ENCODE peak calls at places on chromosome 16, in nine cellular contexts. H is thyroid gland, D is WERI-Rb-1, Z is AG04449, Y is prostate gland, N is colonic mucosa, P is AG10803, R is cardiac fibroblast, V is choroid plexus epithelial cell. A is an unnamed sample.

GRCh38 chr16:12319464-12320030 is 343.0 kb downstream of the SNX29 start:
- DNase-seq in H (peak), D (no peak), Z (no peak), Y (no peak), N (no peak), P (no peak), R (no peak), V (no peak), A (no peak)

GRCh38 chr16:20889625-20890275 is 10.4 kb downstream of the DCUN1D3 start:
- DNase-seq in H (no peak), D (no peak), Z (no peak), Y (no peak), N (no peak), P (no peak), R (no peak), V (no peak), A (no peak)

GRCh38 chr16:8966781-8967436 is 3.2 kb upstream of the USP7 start:
- DNase-seq in H (no peak), D (no peak), Z (no peak), Y (no peak), N (peak), P (no peak), R (no peak), V (no peak), A (no peak)

GRCh38 chr16:75550211-75550662 is 5.8 kb downstream of the TMEM231 start:
- DNase-seq in H (no peak), D (peak), Z (no peak), Y (peak), N (peak), P (no peak), R (peak), V (peak), A (peak)

GRCh38 chr16:81601008-81601428 is 156.4 kb downstream of the CMIP start:
- DNase-seq in H (no peak), D (no peak), Z (no peak), Y (peak), N (no peak), P (peak), R (peak), V (peak), A (peak)

GRCh38 chr16:52364500-52364899 is 182.4 kb downstream of the TOX3 start:
- DNase-seq in H (no peak), D (no peak), Z (no peak), Y (no peak), N (no peak), P (no peak), R (no peak), V (no peak), A (no peak)

GRCh38 chr16:24925163-24925562 is 79.4 kb downstream of the SLC5A11 start:
- DNase-seq in H (no peak), D (no peak), Z (no peak), Y (no peak), N (no peak), P (no peak), R (no peak), V (no peak), A (no peak)

GRCh38 chr16:27230562-27230991 is 27.3 kb downstream of the KDM8 start:
- DNase-seq in H (no peak), D (no peak), Z (no peak), Y (no peak), N (peak), P (no peak), R (no peak), V (no peak), A (no peak)

GRCh38 chr16:73430138-73430537 is 382.2 kb upstream of the ZFHX3 start:
- DNase-seq in H (no peak), D (no peak), Z (no peak), Y (no peak), N (no peak), P (no peak), R (no peak), V (no peak), A (no peak)

GRCh38 chr16:85372627-85373372 is 240.3 kb upstream of the GSE1 start:
- DNase-seq in H (peak), D (no peak), Z (peak), Y (no peak), N (peak), P (peak), R (peak), V (peak), A (peak)

GRCh38 chr16:9258423-9259051 is 167.1 kb downstream of the HAPSTR1 start:
- DNase-seq in H (peak), D (peak), Z (no peak), Y (peak), N (peak), P (no peak), R (peak), V (peak), A (peak)

GRCh38 chr16:84048871-84049270 is 6.3 kb upstream of the SLC38A8 start:
- DNase-seq in H (no peak), D (no peak), Z (no peak), Y (no peak), N (no peak), P (no peak), R (no peak), V (no peak), A (no peak)

GRCh38 chr16:14531101-14531500 is 99.0 kb downstream of the PARN start:
- DNase-seq in H (no peak), D (no peak), Z (no peak), Y (no peak), N (no peak), P (no peak), R (no peak), V (no peak), A (no peak)

GRCh38 chr16:4611337-4612023 is 3.2 kb downstream of the UBALD1 start:
- DNase-seq in H (no peak), D (no peak), Z (no peak), Y (no peak), N (no peak), P (peak), R (peak), V (peak), A (peak)

GRCh38 chr16:69329369-69330285 is 761 bp downstream of the PDF start:
- DNase-seq in H (peak), D (no peak), Z (no peak), Y (no peak), N (peak), P (no peak), R (peak), V (peak), A (peak)

GRCh38 chr16:85157372-85157771 is 45.1 kb upstream of the CIBAR2 start:
- DNase-seq in H (no peak), D (no peak), Z (no peak), Y (no peak), N (no peak), P (no peak), R (no peak), V (no peak), A (no peak)

GRCh38 chr16:81004646-81005353 is 1.9 kb downstream of the CMC2 start:
- DNase-seq in H (peak), D (no peak), Z (no peak), Y (peak), N (peak), P (peak), R (peak), V (peak), A (peak)

GRCh38 chr16:175145-175949 is 1.1 kb upstream of the HBA1 start:
- DNase-seq in H (no peak), D (no peak), Z (no peak), Y (no peak), N (no peak), P (no peak), R (no peak), V (no peak), A (no peak)

DNA sequence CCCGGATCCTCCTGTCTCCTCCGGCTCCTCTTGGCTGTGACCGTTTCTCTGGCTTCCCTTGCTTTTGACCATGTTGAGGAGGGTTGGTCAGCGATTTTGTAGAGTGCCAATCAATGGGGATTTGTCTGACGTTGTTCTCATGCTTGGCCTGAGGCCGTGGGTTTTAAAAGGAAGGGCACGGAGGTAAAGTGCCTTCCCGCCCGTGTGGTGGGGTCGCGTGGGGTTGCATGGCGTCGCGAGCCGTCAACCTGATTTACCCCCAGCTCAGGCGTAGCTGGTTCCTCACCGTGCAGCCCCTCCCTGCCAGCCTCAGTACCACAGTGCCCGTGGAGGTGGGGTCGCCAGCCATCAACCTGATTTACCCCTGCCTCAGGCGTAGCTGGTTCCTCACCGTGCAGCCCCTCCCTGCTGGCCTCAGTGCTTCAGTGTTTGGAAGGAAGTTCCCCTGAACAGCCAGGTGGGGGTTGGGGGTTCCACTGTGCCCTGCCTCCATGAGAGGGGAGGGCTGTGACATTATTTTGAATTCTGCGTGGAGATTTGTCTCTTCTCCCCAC is 5.0 kb downstream of the TPSAB1 start:
- DNase-seq in H (no peak), D (peak), Z (no peak), Y (no peak), N (no peak), P (no peak), R (no peak), V (no peak), A (no peak)
- TF ChIP-seq CTCF in H (no peak), D (no peak), Z (no peak), Y (no peak), N (no peak), P (no peak), R (no peak), V (no peak), A (no peak)

GRCh38 chr16:87864331-87864989 is 4.8 kb downstream of the SLC7A5 start:
- DNase-seq in H (no peak), D (no peak), Z (no peak), Y (no peak), N (no peak), P (no peak), R (peak), V (peak), A (no peak)
- H3K4me3 ChIP-seq in H (no peak), D (no peak), Z (no peak), Y (no peak), N (no peak), P (no peak), R (no peak), V (no peak), A (no peak)

DNA sequence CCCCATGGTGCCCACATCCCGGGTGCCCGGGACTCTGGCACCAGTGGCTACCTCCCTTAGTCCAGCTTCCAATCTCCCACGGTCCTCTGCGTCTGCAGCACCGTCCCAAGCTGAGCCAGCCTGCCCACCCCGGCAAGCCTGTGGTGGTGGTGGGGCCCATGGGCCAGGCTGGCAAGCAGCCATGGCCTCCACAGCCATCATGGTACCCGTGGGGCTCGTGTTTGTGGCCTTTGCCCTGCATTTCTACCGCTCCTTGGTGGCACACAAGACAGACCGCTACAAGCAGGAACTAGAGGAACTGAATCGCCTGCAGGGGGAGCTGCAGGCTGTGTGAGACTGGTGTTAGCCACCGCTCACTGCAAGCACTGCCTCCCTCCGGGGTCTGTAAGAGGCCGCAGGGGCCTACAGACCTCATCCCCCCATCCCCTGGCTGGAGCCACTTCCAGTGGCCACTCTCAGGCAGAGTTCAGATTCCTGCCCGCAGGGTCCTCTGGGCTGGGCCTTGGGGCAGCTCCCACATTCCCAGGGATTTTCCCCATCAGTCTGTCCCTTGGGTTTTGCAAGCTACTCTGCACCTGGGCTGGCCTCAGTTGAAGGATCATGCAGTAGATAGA is 3.9 kb upstream of the SETD1A start:
- DNase-seq in H (peak), D (peak), Z (no peak), Y (no peak), N (peak), P (peak), R (peak), V (peak), A (peak)
- TF ChIP-seq CTCF in H (peak), D (peak), Z (peak), Y (peak), N (peak), P (peak), R (peak), V (peak), A (peak)

GRCh38 chr16:82638095-82638798 is 11.5 kb downstream of the CDH13 start:
- DNase-seq in H (no peak), D (no peak), Z (no peak), Y (no peak), N (no peak), P (peak), R (peak), V (peak), A (peak)
- H3K4me3 ChIP-seq in H (no peak), D (no peak), Z (no peak), Y (no peak), N (no peak), P (no peak), R (no peak), V (no peak), A (no peak)

GRCh38 chr16:65728172-65728571 is 606.3 kb upstream of the CDH11 start:
- DNase-seq in H (no peak), D (peak), Z (no peak), Y (no peak), N (no peak), P (no peak), R (no peak), V (no peak), A (peak)

GRCh38 chr16:65733706-65734105 is 611.8 kb upstream of the CDH11 start:
- DNase-seq in H (no peak), D (no peak), Z (no peak), Y (no peak), N (no peak), P (no peak), R (no peak), V (no peak), A (no peak)

GRCh38 chr16:65727534-65728137 is 605.8 kb upstream of the CDH11 start:
- DNase-seq in H (no peak), D (no peak), Z (no peak), Y (no peak), N (no peak), P (no peak), R (no peak), V (no peak), A (no peak)

GRCh38 chr16:65728652-65729051 is 606.8 kb upstream of the CDH11 start:
- DNase-seq in H (no peak), D (no peak), Z (no peak), Y (no peak), N (no peak), P (no peak), R (no peak), V (no peak), A (no peak)

DNA sequence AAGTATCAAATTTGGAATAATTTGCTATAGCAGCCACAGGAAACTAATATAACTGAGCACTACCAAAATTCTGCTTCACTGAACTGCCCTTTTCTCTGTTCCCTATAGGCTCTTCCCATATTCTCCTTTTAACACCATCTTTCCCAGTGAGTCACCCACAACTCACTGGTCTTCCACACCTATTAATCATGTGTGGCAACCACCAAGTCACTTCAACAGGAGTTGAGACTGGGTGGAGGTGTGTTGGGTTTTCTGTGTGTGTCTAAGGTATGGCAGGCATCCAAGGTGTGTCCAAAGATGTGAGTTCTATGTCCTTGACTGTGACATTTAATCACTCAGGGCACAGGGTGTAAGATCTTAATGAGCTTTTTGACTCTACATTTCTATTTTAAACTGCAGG is 610.0 kb upstream of the CDH11 start:
- DNase-seq in H (no peak), D (no peak), Z (no peak), Y (no peak), N (no peak), P (peak), R (no peak), V (no peak), A (no peak)
- TF ChIP-seq CTCF in H (no peak), D (no peak), Z (no peak), Y (no peak), N (no peak), P (no peak), R (no peak), V (no peak), A (no peak)

DNA sequence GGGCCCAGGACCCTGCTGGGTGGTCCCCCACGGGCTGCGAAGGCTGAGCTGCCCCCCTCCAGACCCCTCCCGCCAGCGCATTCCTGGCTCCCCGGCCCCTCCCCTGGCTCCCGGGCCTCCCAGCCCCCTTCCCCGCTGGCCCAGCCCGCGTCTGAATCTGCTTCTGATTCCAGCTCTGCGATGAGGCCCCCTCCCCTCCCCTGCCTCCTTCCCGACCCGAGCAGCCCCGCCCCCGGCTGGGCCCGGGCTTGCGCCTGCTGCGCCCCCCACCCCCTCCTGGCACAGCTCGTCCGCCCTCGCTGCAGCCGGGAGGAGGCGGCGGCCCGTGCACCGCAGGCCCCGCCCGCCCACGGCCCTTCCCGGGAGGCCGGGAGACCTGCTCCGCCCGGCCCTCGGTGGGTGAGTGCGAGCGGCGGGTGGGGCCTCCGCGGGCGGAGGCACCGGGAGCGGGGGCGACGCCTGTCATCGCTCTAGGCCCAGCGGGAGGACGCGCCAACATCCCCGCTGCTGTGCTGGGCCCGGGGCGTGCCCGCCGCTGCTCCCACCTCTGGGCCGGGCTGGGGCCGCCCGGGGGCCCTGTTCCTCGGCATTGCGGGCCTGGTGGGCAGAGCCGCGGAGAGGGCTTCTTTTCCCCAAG is at the start of gene NTN3:
- DNase-seq in H (peak), D (peak), Z (no peak), Y (no peak), N (no peak), P (no peak), R (no peak), V (no peak), A (no peak)
- H3K4me3 ChIP-seq in H (peak), D (peak), Z (peak), Y (peak), N (peak), P (no peak), R (no peak), V (peak), A (no peak)

GRCh38 chr16:54233626-54234025 is 53.0 kb downstream of the IRX3 start:
- DNase-seq in H (no peak), D (no peak), Z (no peak), Y (no peak), N (no peak), P (peak), R (no peak), V (no peak), A (no peak)
- TF ChIP-seq CTCF in H (no peak), D (no peak), Z (no peak), Y (no peak), N (no peak), P (no peak), R (no peak), V (no peak), A (no peak)

GRCh38 chr16:47395733-47396503 is 64.9 kb downstream of the ITFG1 start:
- DNase-seq in H (no peak), D (no peak), Z (no peak), Y (no peak), N (no peak), P (no peak), R (no peak), V (no peak), A (no peak)
- H3K4me3 ChIP-seq in H (no peak), D (no peak), Z (no peak), Y (no peak), N (no peak), P (no peak), R (no peak), V (no peak), A (no peak)

DNA sequence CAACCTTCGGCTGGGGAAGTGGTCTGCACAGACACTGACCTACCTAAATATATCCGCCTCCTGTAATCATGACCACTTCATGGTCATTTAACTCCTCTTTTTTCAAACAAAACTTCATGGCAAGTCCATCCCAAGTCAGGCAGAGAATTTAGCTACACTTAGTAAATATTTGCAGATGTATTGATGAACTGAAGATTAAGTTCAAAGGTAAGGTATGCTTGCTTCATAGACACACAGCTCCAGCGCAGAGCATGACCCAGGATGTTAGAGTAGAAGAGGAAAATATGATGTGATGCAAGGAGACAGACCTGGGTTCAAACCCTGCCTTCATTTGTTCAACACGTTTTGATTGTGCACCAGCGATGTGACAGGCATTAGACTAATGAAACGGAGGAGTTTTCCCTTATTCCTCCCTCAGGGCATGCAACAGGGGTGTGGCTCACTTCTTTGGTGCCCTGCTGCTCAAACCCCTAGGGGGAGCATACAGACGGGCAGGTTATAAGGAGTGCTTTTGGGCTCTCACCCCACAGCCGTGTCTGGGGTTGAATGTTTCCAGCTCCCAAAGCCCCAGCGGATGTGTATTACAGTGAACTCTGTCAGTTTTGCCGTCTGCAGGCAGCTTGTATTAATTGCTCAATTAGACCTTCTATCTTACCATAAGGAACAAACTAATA is 23.9 kb upstream of the CLEC3A start:
- DNase-seq in H (no peak), D (no peak), Z (no peak), Y (no peak), N (no peak), P (no peak), R (no peak), V (no peak), A (no peak)
- TF ChIP-seq CTCF in H (no peak), D (no peak), Z (no peak), Y (no peak), N (no peak), P (no peak), R (no peak), V (no peak), A (no peak)

A was measured in fibroblast of pulmonary artery.